ENCODE peak calls at places on chromosomes 3 and 15, in nine cellular contexts. Z is aorta; J is A549; P is right atrium auricular region; X is fibroblast of lung; M is CD8-positive, alpha-beta memory T cell; Y is esophagus squamous epithelium; W is neural progenitor cell; G is adipocyte. V is an unnamed sample. For H3K9me3, the result is how much of the 10 kb centered on the place peaks cover.

GRCh38 chr15:97545799-97546198 is 414.7 kb upstream of the ARRDC4 start:
- DNase-seq in Z (no peak), J (no peak), P (no peak), X (no peak), M (no peak), Y (no peak), W (no peak), G (no peak), V (no peak)

GRCh38 chr15:63178034-63178433 is 11.4 kb upstream of the RAB8B start:
- DNase-seq in Z (no peak), J (no peak), P (peak), X (no peak), M (no peak), Y (no peak), W (no peak), G (no peak), V (no peak)

GRCh38 chr15:68186671-68187397 is 18.3 kb downstream of the CALML4 start:
- DNase-seq in Z (no peak), J (no peak), P (no peak), X (peak), M (no peak), Y (no peak), W (no peak), G (peak), V (no peak)

GRCh38 chr3:187708696-187709095 is 6.3 kb upstream of the RTP2 start:
- DNase-seq in Z (no peak), J (no peak), P (no peak), X (no peak), M (no peak), Y (no peak), W (no peak), G (no peak), V (no peak)

GRCh38 chr15:33149919-33150318 is 44.6 kb downstream of the FMN1 start:
- DNase-seq in Z (no peak), J (no peak), P (no peak), X (peak), M (no peak), Y (no peak), W (no peak), G (peak), V (no peak)

GRCh38 chr3:111112913-111113312 is 41.3 kb downstream of the NECTIN3 start:
- DNase-seq in Z (no peak), J (no peak), P (no peak), X (peak), M (no peak), Y (no peak), W (peak), G (peak), V (no peak)

GRCh38 chr15:85091990-85092389 is 110.3 kb downstream of the PDE8A start:
- DNase-seq in Z (no peak), J (no peak), P (no peak), X (no peak), M (no peak), Y (no peak), W (peak), G (no peak), V (no peak)

GRCh38 chr3:158221426-158221825 is 111.5 kb downstream of the RSRC1 start:
- DNase-seq in Z (no peak), J (no peak), P (no peak), X (peak), M (no peak), Y (no peak), W (no peak), G (peak), V (no peak)

GRCh38 chr3:59605318-59605717 is 555.5 kb upstream of the CFAP20DC start:
- DNase-seq in Z (no peak), J (no peak), P (no peak), X (no peak), M (no peak), Y (no peak), W (no peak), G (no peak), V (no peak)

DNA sequence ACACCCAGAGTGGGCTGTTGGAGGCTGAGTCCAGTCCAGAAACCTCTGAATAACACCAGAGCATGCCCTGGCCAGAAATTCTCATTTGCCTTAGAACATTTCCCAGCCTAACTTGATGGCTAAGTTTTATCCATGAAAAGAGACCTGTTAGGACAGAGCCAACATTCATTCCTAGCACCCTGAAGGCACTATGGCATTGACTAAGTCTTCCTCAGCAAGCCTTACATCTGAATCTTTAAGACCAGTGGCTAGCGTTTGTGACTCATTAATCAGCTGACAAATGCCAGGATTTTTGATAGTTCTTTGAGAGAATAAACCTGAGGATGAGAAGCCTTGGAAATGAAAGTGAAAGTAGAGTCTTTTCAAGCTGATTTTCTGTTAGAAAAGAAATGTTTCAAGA is 1087.1 kb upstream of the ALCAM start:
- DNase-seq in Z (no peak), J (no peak), P (no peak), X (peak), M (no peak), Y (no peak), W (no peak), G (peak), V (no peak)
- H3K9me3 ChIP-seq in Z (under half), J (under half), P (under half), X (under half), M (under half), Y (under half), W (under half), G (under half), V (under half)

GRCh38 chr15:58295637-58296036 is 136.2 kb upstream of the LIPC start:
- DNase-seq in Z (no peak), J (no peak), P (no peak), X (no peak), M (no peak), Y (no peak), W (no peak), G (no peak), V (no peak)

GRCh38 chr15:58297639-58298038 is 134.2 kb upstream of the LIPC start:
- DNase-seq in Z (no peak), J (no peak), P (no peak), X (no peak), M (no peak), Y (no peak), W (no peak), G (no peak), V (no peak)

GRCh38 chr15:58293622-58294550 is 137.9 kb upstream of the LIPC start:
- DNase-seq in Z (no peak), J (no peak), P (no peak), X (no peak), M (no peak), Y (no peak), W (no peak), G (no peak), V (no peak)

GRCh38 chr15:58298883-58299282 is 132.9 kb upstream of the LIPC start:
- DNase-seq in Z (no peak), J (no peak), P (no peak), X (no peak), M (no peak), Y (no peak), W (no peak), G (no peak), V (no peak)

GRCh38 chr15:58296276-58296675 is 135.5 kb upstream of the LIPC start:
- DNase-seq in Z (no peak), J (no peak), P (no peak), X (no peak), M (no peak), Y (no peak), W (no peak), G (no peak), V (no peak)
- H3K9me3 ChIP-seq in Z (under half), J (under half), P (under half), X (under half), M (under half), Y (under half), W (under half), G (under half), V (under half)

GRCh38 chr15:26477044-26477443 is 295.8 kb downstream of the GABRB3 start:
- DNase-seq in Z (no peak), J (no peak), P (no peak), X (no peak), M (no peak), Y (no peak), W (no peak), G (no peak), V (no peak)
- H3K9me3 ChIP-seq in Z (under half), J (under half), P (under half), X (under half), M (under half), Y (under half), W (under half), G (under half), V (under half)

GRCh38 chr15:75148293-75148692 is 53.4 kb upstream of the C15orf39 start:
- DNase-seq in Z (no peak), J (no peak), P (no peak), X (peak), M (no peak), Y (no peak), W (no peak), G (no peak), V (no peak)
- H3K9me3 ChIP-seq in Z (under half), J (under half), P (under half), X (under half), M (under half), Y (under half), W (under half), G (under half), V (under half)

V was measured in CD4-positive, alpha-beta memory T cell.